ENCODE peak calls at places on chromosomes 6 and 20, in seven cellular contexts. T is Karpas-422, U is right cardiac atrium, K is tibial artery, E is PC-3, X is C1 segment of cervical spinal cord, G is non-pigmented ciliary epithelial cell. V is an unnamed sample.
A peak's percentile ranks its signal among the peaks of the same experiment; 100 is the strongest.

GRCh38 chr20:44552950-44553908 is 29.1 kb upstream of the PKIG start:
- DNase-seq in G (no peak), E (peak; percentile 83), K (no peak), T (no peak), X (no peak), U (no peak), V (peak; percentile 67)

GRCh38 chr20:1876975-1877603 is 18.1 kb upstream of the SIRPA start:
- DNase-seq in E (no peak), T (peak; percentile 70), U (no peak), K (no peak), G (no peak), X (no peak), V (peak; percentile 78)

GRCh38 chr6:83824831-83825230 is 28.3 kb upstream of the RIPPLY2 start:
- DNase-seq in X (no peak), K (no peak), T (no peak), G (no peak), E (no peak), U (no peak), V (no peak)

GRCh38 chr6:82144852-82145332 is 102.7 kb downstream of the IBTK start:
- DNase-seq in G (peak; percentile 65), U (peak; percentile 80), T (no peak), E (peak; percentile 86), X (no peak), K (peak; percentile 82), V (peak; percentile 80)

GRCh38 chr6:144547409-144547808 is 262.3 kb downstream of the UTRN start:
- DNase-seq in G (no peak), U (no peak), K (no peak), X (no peak), T (no peak), E (no peak), V (no peak)

GRCh38 chr20:53136473-53136872 is 164.3 kb downstream of the TSHZ2 start:
- DNase-seq in E (no peak), U (no peak), K (no peak), X (no peak), G (no peak), T (no peak), V (no peak)

GRCh38 chr6:33683051-33683571 is 28.4 kb downstream of the UQCC2 start:
- DNase-seq in E (no peak), X (peak; percentile 23), T (no peak), K (no peak), G (no peak), U (no peak), V (no peak)

GRCh38 chr20:32650545-32650944 is 23.2 kb downstream of the C20orf203 start:
- DNase-seq in U (no peak), K (no peak), G (no peak), X (no peak), T (no peak), E (no peak), V (no peak)

GRCh38 chr20:52801628-52802006 is 170.5 kb upstream of the TSHZ2 start:
- DNase-seq in G (no peak), K (peak; percentile 29), U (peak; percentile 79), E (no peak), T (no peak), X (no peak), V (no peak)

GRCh38 chr20:32960849-32961731 is 43.1 kb downstream of the SUN5 start:
- DNase-seq in E (no peak), K (no peak), U (no peak), X (no peak), G (no peak), T (peak; percentile 22), V (no peak)

GRCh38 chr20:1423625-1424106 is 30.8 kb upstream of the FKBP1A start:
- DNase-seq in U (no peak), T (peak; percentile 63), E (peak; percentile 53), G (no peak), K (no peak), X (no peak), V (no peak)

GRCh38 chr6:33317418-33317667 is 201 bp downstream of the ZBTB22 start:
- DNase-seq in X (no peak), U (no peak), E (no peak), G (no peak), K (no peak), T (no peak), V (peak; percentile 80)

GRCh38 chr20:57237006-57237953 is 29.2 kb downstream of the BMP7 start:
- DNase-seq in T (no peak), X (no peak), G (no peak), E (no peak), U (no peak), K (no peak), V (no peak)

GRCh38 chr6:135266675-135267074 is 85.6 kb downstream of the MYB start:
- DNase-seq in U (no peak), X (no peak), E (no peak), K (no peak), T (no peak), G (no peak), V (no peak)

GRCh38 chr20:54228841-54229240 is 21.0 kb downstream of the PFDN4 start:
- DNase-seq in T (no peak), X (no peak), U (no peak), G (no peak), E (peak; percentile 68), K (no peak), V (no peak)

GRCh38 chr6:162416845-162417537 is 310.6 kb downstream of the PRKN start:
- DNase-seq in K (no peak), X (no peak), E (no peak), G (no peak), U (no peak), T (no peak), V (no peak)

GRCh38 chr6:168105813-168106660 is 27.0 kb upstream of the FRMD1 start:
- DNase-seq in X (no peak), U (no peak), T (no peak), G (no peak), E (no peak), K (no peak), V (no peak)

V was measured in RWPE1.